ENCODE peak calls at places on chromosome 13, in six cellular contexts. I is psoas muscle, N is aorta, D is GM23338, G is hepatocyte, Q is left lung. H is an unnamed sample. For H3K27me3, the result is how much of the 10 kb centered on the place peaks cover.

GRCh38 chr13:40681341-40682051 is 15.1 kb upstream of the FOXO1 start:
- DNase-seq in N (no peak), Q (no peak), I (no peak), D (no peak), G (no peak), H (peak)

GRCh38 chr13:93881418-93881817 is 598.1 kb downstream of the DCT start:
- DNase-seq in Q (no peak), G (no peak), N (no peak), I (no peak), D (no peak), H (peak)

GRCh38 chr13:52599037-52599852 is 43.0 kb upstream of the HNRNPA1L2 start:
- DNase-seq in I (no peak), G (no peak), D (no peak), N (no peak), Q (no peak), H (peak)

GRCh38 chr13:99308481-99309087 is 1.4 kb upstream of the GPR183 start:
- DNase-seq in Q (no peak), N (no peak), D (no peak), G (no peak), I (no peak), H (no peak)

GRCh38 chr13:38707433-38707832 is 20.6 kb downstream of the FREM2 start:
- DNase-seq in G (no peak), N (no peak), D (no peak), Q (no peak), I (no peak), H (no peak)

GRCh38 chr13:31204592-31204991 is 4.8 kb downstream of the B3GLCT start:
- DNase-seq in I (no peak), Q (no peak), D (no peak), N (no peak), G (peak), H (peak)

GRCh38 chr13:52104624-52105023 is 24.2 kb downstream of the NEK5 start:
- DNase-seq in N (no peak), G (no peak), D (no peak), I (no peak), Q (no peak), H (no peak)

GRCh38 chr13:52158629-52159158 is 703 bp downstream of the NEK3 start:
- DNase-seq in D (peak), G (peak), Q (peak), N (peak), I (peak), H (peak)

GRCh38 chr13:91355826-91356710 is 8.6 kb downstream of the MIR17HG start:
- DNase-seq in Q (no peak), D (no peak), G (no peak), I (no peak), N (no peak), H (no peak)

GRCh38 chr13:28055362-28055761 is 45.0 kb downstream of the FLT3 start:
- DNase-seq in Q (no peak), G (no peak), N (no peak), D (no peak), I (no peak), H (no peak)

GRCh38 chr13:45654633-45655349 is 39.3 kb upstream of the ERICH6B start:
- DNase-seq in D (no peak), Q (no peak), I (no peak), G (no peak), N (no peak), H (no peak)

GRCh38 chr13:40377783-40378182 is 288.7 kb downstream of the FOXO1 start:
- DNase-seq in G (no peak), N (no peak), Q (no peak), D (no peak), I (no peak), H (peak)

GRCh38 chr13:105847532-105848295 is 687.7 kb downstream of the EFNB2 start:
- DNase-seq in N (no peak), D (no peak), G (peak), Q (no peak), I (no peak), H (peak)

GRCh38 chr13:39623466-39623865 is 20.5 kb upstream of the LHFPL6 start:
- DNase-seq in I (no peak), G (no peak), N (no peak), Q (no peak), D (no peak), H (no peak)

GRCh38 chr13:43675577-43675976 is 111.2 kb downstream of the ENOX1 start:
- DNase-seq in D (no peak), G (no peak), N (no peak), I (no peak), Q (no peak), H (no peak)

GRCh38 chr13:26695891-26696311 is 64.7 kb downstream of the GPR12 start:
- DNase-seq in N (no peak), G (no peak), I (peak), Q (no peak), D (no peak), H (no peak)

GRCh38 chr13:97043302-97043701 is 49.0 kb upstream of the OXGR1 start:
- DNase-seq in I (no peak), N (no peak), G (no peak), D (no peak), Q (no peak), H (no peak)

GRCh38 chr13:39527961-39528720 is 74.9 kb downstream of the LHFPL6 start:
- DNase-seq in D (no peak), N (peak), Q (no peak), I (no peak), G (no peak), H (peak)

GRCh38 chr13:102191951-102192461 is 209.8 kb downstream of the FGF14 start:
- DNase-seq in G (no peak), D (no peak), Q (no peak), I (no peak), N (peak), H (peak)

GRCh38 chr13:114121496-114122466 is 10.6 kb downstream of the RASA3 start:
- DNase-seq in N (peak), Q (no peak), D (no peak), G (no peak), I (no peak), H (no peak)

GRCh38 chr13:76745246-76746200 is 140.7 kb downstream of the KCTD12 start:
- DNase-seq in N (no peak), G (no peak), D (peak), I (no peak), Q (no peak), H (no peak)

GRCh38 chr13:25377244-25377962 is 5.6 kb downstream of the ATP8A2 start:
- DNase-seq in G (no peak), Q (no peak), D (no peak), N (no peak), I (no peak), H (no peak)

GRCh38 chr13:66765559-66765958 is 464.6 kb downstream of the PCDH9 start:
- DNase-seq in I (no peak), G (no peak), Q (no peak), N (no peak), D (no peak), H (no peak)

GRCh38 chr13:30412351-30412750 is 9.9 kb upstream of the UBE2L5 start:
- DNase-seq in I (no peak), D (no peak), Q (no peak), G (no peak), N (no peak), H (no peak)

GRCh38 chr13:101572456-101572855 is 120.0 kb downstream of the ITGBL1 start:
- DNase-seq in D (no peak), N (no peak), Q (no peak), I (no peak), G (no peak), H (no peak)

GRCh38 chr13:98103942-98104880 is 38.7 kb upstream of the FARP1 start:
- DNase-seq in N (no peak), G (no peak), Q (no peak), D (peak), I (no peak), H (no peak)

GRCh38 chr13:48746816-48747215 is 93.1 kb downstream of the CYSLTR2 start:
- DNase-seq in D (no peak), I (no peak), N (no peak), Q (no peak), G (no peak), H (no peak)

GRCh38 chr13:100828226-100828625 is 153.6 kb upstream of the TMTC4 start:
- DNase-seq in N (no peak), Q (no peak), G (no peak), D (peak), I (no peak), H (no peak)

GRCh38 chr13:114118763-114119123 is 13.7 kb downstream of the RASA3 start:
- DNase-seq in N (peak), I (peak), Q (no peak), D (no peak), G (peak), H (peak)

GRCh38 chr13:21686761-21687391 is 16.0 kb downstream of the FGF9 start:
- DNase-seq in N (no peak), I (no peak), D (no peak), G (no peak), Q (no peak), H (no peak)

GRCh38 chr13:51793570-51794273 is 10.2 kb downstream of the DHRS12 start:
- DNase-seq in Q (no peak), G (peak), N (no peak), I (no peak), D (no peak), H (peak)

GRCh38 chr13:97648171-97648880 is 214.4 kb downstream of the RAP2A start:
- DNase-seq in D (no peak), G (no peak), N (no peak), Q (no peak), I (no peak), H (no peak)

GRCh38 chr13:48194392-48194754 is 38.6 kb upstream of the ITM2B start:
- DNase-seq in I (no peak), G (no peak), Q (no peak), D (no peak), N (no peak), H (no peak)

GRCh38 chr13:113550453-113550852 is 34.1 kb upstream of the TFDP1 start:
- DNase-seq in Q (peak), I (no peak), N (no peak), D (no peak), G (no peak), H (no peak)

GRCh38 chr13:99383511-99383921 is 76.3 kb upstream of the GPR183 start:
- DNase-seq in N (no peak), G (no peak), I (no peak), Q (no peak), D (no peak), H (no peak)

GRCh38 chr13:52838433-52839107 is 9.9 kb downstream of the PCDH8 start:
- DNase-seq in D (peak), I (no peak), Q (no peak), N (no peak), G (no peak), H (no peak)

GRCh38 chr13:73140804-73141203 is 82.0 kb downstream of the KLF5 start:
- DNase-seq in I (no peak), Q (no peak), N (no peak), D (no peak), G (no peak), H (no peak)

GRCh38 chr13:44048326-44048725 is 168.6 kb downstream of the LACC1 start:
- DNase-seq in Q (no peak), N (no peak), G (no peak), I (no peak), D (no peak), H (no peak)

GRCh38 chr13:94710881-94711560 is 1.3 kb downstream of the SOX21 start:
- DNase-seq in G (peak), Q (no peak), D (peak), I (no peak), N (peak), H (peak)

DNA sequence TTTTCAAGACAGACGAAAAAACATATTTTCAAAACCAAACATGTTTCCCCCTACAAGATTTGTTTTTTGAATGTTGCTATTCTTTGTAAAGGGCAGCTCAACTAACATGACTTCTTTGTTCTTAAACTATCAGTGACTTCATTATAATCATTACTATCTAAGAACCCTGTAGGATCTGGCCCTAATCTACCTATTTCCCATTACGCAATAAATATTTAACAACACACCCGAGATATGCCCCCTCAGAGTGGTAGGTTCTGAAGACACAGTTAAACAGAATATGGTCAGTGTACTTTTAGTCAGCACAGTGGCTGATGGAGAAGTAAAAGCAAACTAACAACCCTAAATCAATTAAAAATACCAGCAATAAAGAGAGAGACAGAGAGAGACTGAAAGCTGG is 186.9 kb downstream of the DIAPH3 start:
- DNase-seq in G (no peak), D (no peak), Q (no peak), I (no peak), N (no peak), H (no peak)
- H3K4me3 ChIP-seq in G (no peak), D (no peak), Q (no peak), I (no peak), N (no peak), H (no peak)

GRCh38 chr13:80160110-80160509 is 180.8 kb downstream of the SPRY2 start:
- DNase-seq in I (no peak), Q (no peak), G (no peak), N (no peak), D (no peak), H (no peak)

GRCh38 chr13:80161219-80161618 is 179.7 kb downstream of the SPRY2 start:
- DNase-seq in D (no peak), G (no peak), I (no peak), N (no peak), Q (no peak), H (no peak)

GRCh38 chr13:80161896-80162295 is 179.0 kb downstream of the SPRY2 start:
- DNase-seq in G (no peak), D (no peak), N (no peak), Q (no peak), I (no peak), H (no peak)

DNA sequence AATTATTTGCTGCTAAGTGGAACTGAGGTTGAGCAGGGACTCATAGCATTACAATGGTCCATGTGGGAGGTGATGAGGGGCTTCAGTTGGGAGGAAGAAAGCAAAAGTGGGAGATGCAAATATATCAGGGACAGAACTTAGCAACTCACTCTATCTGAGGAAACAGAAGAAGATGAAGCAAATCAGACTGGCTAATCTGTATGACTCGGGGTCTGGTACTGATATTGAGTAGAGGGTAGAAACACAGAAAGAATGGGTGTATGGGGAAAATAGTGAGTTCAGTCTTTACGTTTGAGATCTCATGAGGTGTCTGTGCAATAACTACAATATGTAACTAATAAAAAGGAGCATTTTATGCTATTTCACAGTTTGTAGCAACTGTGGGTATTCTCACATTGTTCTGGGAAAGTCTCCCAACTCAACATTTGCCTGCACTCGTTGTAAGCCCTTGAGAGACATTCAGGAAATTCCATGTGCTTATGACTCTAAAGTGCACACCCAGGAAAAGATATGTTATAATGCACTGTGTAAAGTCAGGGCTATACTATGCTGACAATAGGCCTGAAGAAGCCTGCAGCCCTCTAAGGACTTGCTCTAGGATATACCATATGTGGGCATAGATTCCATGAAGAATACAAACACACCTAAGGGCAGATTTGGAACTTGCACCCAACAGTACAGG is 183.5 kb downstream of the SPRY2 start:
- DNase-seq in N (no peak), D (no peak), G (no peak), Q (no peak), I (no peak), H (no peak)
- H3K27me3 ChIP-seq in N (under half), D (under half), G (under half), Q (under half), I (under half), H (under half)

GRCh38 chr13:111845621-111846351 is 221.2 kb upstream of the SOX1 start:
- DNase-seq in G (no peak), D (peak), Q (no peak), I (no peak), N (no peak), H (no peak)
- H3K4me3 ChIP-seq in G (no peak), D (peak), Q (no peak), I (no peak), N (no peak), H (no peak)

GRCh38 chr13:50131998-50132936 is 117.0 kb downstream of the KCNRG start:
- DNase-seq in N (peak), G (no peak), Q (no peak), D (peak), I (no peak), H (no peak)

GRCh38 chr13:50128406-50129048 is 113.3 kb downstream of the KCNRG start:
- DNase-seq in N (no peak), D (peak), I (no peak), Q (no peak), G (no peak), H (no peak)

GRCh38 chr13:50129065-50129922 is 114.0 kb downstream of the KCNRG start:
- DNase-seq in D (peak), N (peak), Q (no peak), G (no peak), I (peak), H (peak)

GRCh38 chr13:50129923-50130685 is 114.9 kb downstream of the KCNRG start:
- DNase-seq in Q (no peak), G (peak), N (peak), D (peak), I (peak), H (peak)

GRCh38 chr13:50130686-50131051 is 115.4 kb downstream of the KCNRG start:
- DNase-seq in N (peak), Q (no peak), G (peak), D (peak), I (peak), H (peak)
- H3K27me3 ChIP-seq in N (under half), Q (half or more), G (half or more), D (half or more), I (under half), H (under half)

GRCh38 chr13:41916173-41916954 is 44.5 kb downstream of the VWA8 start:
- DNase-seq in G (peak), I (no peak), D (no peak), N (no peak), Q (no peak), H (no peak)
- H3K4me3 ChIP-seq in G (no peak), I (peak), D (no peak), N (no peak), Q (no peak), H (no peak)

DNA sequence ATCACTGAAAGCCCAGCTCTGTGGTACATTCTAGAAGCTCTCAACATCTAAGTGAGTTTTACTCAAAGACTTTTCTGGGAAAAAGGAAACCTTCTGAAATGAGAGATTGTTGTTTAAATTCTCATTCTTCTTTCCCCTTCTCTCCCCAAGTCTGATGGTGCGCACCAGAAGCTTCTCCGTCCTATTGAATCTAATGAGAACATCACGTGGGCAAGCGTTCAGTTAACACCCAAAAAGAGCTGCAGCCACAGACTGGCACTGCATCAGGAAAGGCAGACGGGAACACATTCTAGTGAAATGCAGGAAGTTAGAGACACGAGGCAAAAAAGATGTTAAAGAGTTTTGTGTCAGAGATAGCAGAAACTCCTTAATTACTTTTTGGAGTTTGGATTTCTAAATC is 58.1 kb downstream of the GJA3 start:
- DNase-seq in D (no peak), I (no peak), Q (no peak), G (no peak), N (no peak), H (no peak)
- H3K27me3 ChIP-seq in D (under half), I (under half), Q (under half), G (under half), N (under half), H (under half)

GRCh38 chr13:107715496-107715895 is 499.8 kb downstream of the LIG4 start:
- DNase-seq in Q (no peak), I (no peak), N (no peak), D (no peak), G (no peak), H (no peak)

GRCh38 chr13:107716741-107717140 is 498.6 kb downstream of the LIG4 start:
- DNase-seq in Q (no peak), G (no peak), N (no peak), D (no peak), I (no peak), H (no peak)

GRCh38 chr13:107716241-107716640 is 499.1 kb downstream of the LIG4 start:
- DNase-seq in D (no peak), N (no peak), I (no peak), G (no peak), Q (no peak), H (no peak)

DNA sequence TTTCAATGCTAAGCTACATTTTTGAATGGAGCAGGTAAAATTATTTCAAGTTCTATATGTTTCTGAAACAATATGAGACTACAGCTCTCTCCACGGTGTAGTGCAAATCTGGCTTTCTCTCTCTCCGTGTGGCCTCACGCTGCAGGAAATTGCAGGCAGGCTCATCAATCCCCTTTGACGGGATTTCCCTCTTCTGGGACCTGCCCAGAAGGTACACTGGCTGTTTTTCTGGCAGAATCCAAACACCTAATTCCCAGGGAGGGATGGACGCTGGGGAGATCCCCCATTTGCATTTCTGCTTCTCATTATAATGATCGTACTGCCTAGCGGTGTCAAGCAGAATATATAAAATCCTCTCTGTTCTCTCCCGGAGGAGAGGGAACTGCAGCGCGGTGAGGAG is 493.9 kb downstream of the LIG4 start:
- DNase-seq in Q (no peak), G (no peak), N (no peak), I (no peak), D (no peak), H (no peak)
- H3K4me3 ChIP-seq in Q (no peak), G (no peak), N (no peak), I (no peak), D (no peak), H (peak)

H was measured in MG63.